ENCODE peak calls at places on chromosome 20, in seven cellular contexts. One of them, this sample, is unnamed.

GRCh38 chr20:25039697-25040437 is 18.1 kb downstream of the ACSS1 start:
- DNase-seq in neural progenitor cell: no peak
- DNase-seq in GM23248: peak
- DNase-seq in GM23338: no peak
- DNase-seq in MM.1S: no peak
- DNase-seq in hepatocyte: peak
- DNase-seq in HCT116: no peak
- DNase-seq in this sample: peak

GRCh38 chr20:48186915-48187314 is 401.6 kb upstream of the SULF2 start:
- DNase-seq in GM23248: peak
- DNase-seq in MM.1S: no peak
- DNase-seq in HCT116: no peak
- DNase-seq in hepatocyte: no peak
- DNase-seq in GM23338: no peak
- DNase-seq in neural progenitor cell: peak
- DNase-seq in this sample: no peak

GRCh38 chr20:17281478-17281877 is 54.6 kb downstream of the PCSK2 start:
- DNase-seq in HCT116: peak
- DNase-seq in neural progenitor cell: peak
- DNase-seq in hepatocyte: peak
- DNase-seq in GM23338: peak
- DNase-seq in GM23248: peak
- DNase-seq in MM.1S: peak
- DNase-seq in this sample: peak

GRCh38 chr20:24949756-24950127 is 673 bp downstream of the CST7 start:
- DNase-seq in HCT116: no peak
- DNase-seq in neural progenitor cell: no peak
- DNase-seq in GM23338: no peak
- DNase-seq in GM23248: no peak
- DNase-seq in hepatocyte: no peak
- DNase-seq in MM.1S: no peak
- DNase-seq in this sample: no peak

GRCh38 chr20:23061713-23062561 is 12.5 kb upstream of the THBD start:
- DNase-seq in GM23338: peak
- DNase-seq in neural progenitor cell: peak
- DNase-seq in hepatocyte: peak
- DNase-seq in HCT116: no peak
- DNase-seq in MM.1S: no peak
- DNase-seq in GM23248: peak
- DNase-seq in this sample: peak

GRCh38 chr20:21322083-21322710 is 19.1 kb downstream of the XRN2 start:
- DNase-seq in hepatocyte: no peak
- DNase-seq in neural progenitor cell: no peak
- DNase-seq in HCT116: no peak
- DNase-seq in MM.1S: no peak
- DNase-seq in GM23338: no peak
- DNase-seq in GM23248: no peak
- DNase-seq in this sample: no peak

GRCh38 chr20:33660685-33661058 is 1.5 kb upstream of the C20orf144 start:
- DNase-seq in HCT116: no peak
- DNase-seq in GM23248: no peak
- DNase-seq in MM.1S: no peak
- DNase-seq in GM23338: no peak
- DNase-seq in neural progenitor cell: no peak
- DNase-seq in hepatocyte: no peak
- DNase-seq in this sample: no peak

GRCh38 chr20:47754301-47754700 is 31.0 kb downstream of the SULF2 start:
- DNase-seq in HCT116: no peak
- DNase-seq in MM.1S: no peak
- DNase-seq in hepatocyte: no peak
- DNase-seq in neural progenitor cell: no peak
- DNase-seq in GM23338: no peak
- DNase-seq in GM23248: no peak
- DNase-seq in this sample: no peak

GRCh38 chr20:23231561-23232218 is 118.9 kb upstream of the NXT1 start:
- DNase-seq in MM.1S: no peak
- DNase-seq in neural progenitor cell: no peak
- DNase-seq in GM23248: peak
- DNase-seq in HCT116: no peak
- DNase-seq in hepatocyte: no peak
- DNase-seq in GM23338: no peak
- DNase-seq in this sample: peak

GRCh38 chr20:507006-507758 is 36.4 kb downstream of the CSNK2A1 start:
- DNase-seq in GM23248: no peak
- DNase-seq in neural progenitor cell: no peak
- DNase-seq in HCT116: no peak
- DNase-seq in hepatocyte: no peak
- DNase-seq in GM23338: no peak
- DNase-seq in MM.1S: no peak
- DNase-seq in this sample: no peak

GRCh38 chr20:6704132-6704861 is 63.2 kb upstream of the BMP2 start:
- DNase-seq in HCT116: no peak
- DNase-seq in GM23338: no peak
- DNase-seq in MM.1S: no peak
- DNase-seq in neural progenitor cell: no peak
- DNase-seq in GM23248: peak
- DNase-seq in hepatocyte: peak
- DNase-seq in this sample: peak

GRCh38 chr20:47950103-47950502 is 164.8 kb upstream of the SULF2 start:
- DNase-seq in HCT116: no peak
- DNase-seq in GM23248: peak
- DNase-seq in hepatocyte: peak
- DNase-seq in MM.1S: no peak
- DNase-seq in GM23338: no peak
- DNase-seq in neural progenitor cell: no peak
- DNase-seq in this sample: peak

GRCh38 chr20:22887796-22888195 is 147.3 kb upstream of the SSTR4 start:
- DNase-seq in neural progenitor cell: no peak
- DNase-seq in HCT116: no peak
- DNase-seq in MM.1S: no peak
- DNase-seq in hepatocyte: no peak
- DNase-seq in GM23248: no peak
- DNase-seq in GM23338: no peak
- DNase-seq in this sample: no peak

GRCh38 chr20:42857446-42857845 is 332.3 kb downstream of the PTPRT start:
- DNase-seq in HCT116: no peak
- DNase-seq in GM23248: no peak
- DNase-seq in MM.1S: no peak
- DNase-seq in hepatocyte: no peak
- DNase-seq in GM23338: no peak
- DNase-seq in neural progenitor cell: peak
- DNase-seq in this sample: no peak

GRCh38 chr20:53395188-53395923 is 198.3 kb downstream of the ZNF217 start:
- DNase-seq in neural progenitor cell: no peak
- DNase-seq in HCT116: no peak
- DNase-seq in GM23338: no peak
- DNase-seq in MM.1S: no peak
- DNase-seq in GM23248: no peak
- DNase-seq in hepatocyte: no peak
- DNase-seq in this sample: no peak

GRCh38 chr20:42093542-42094440 is 475.6 kb upstream of the CHD6 start:
- DNase-seq in MM.1S: peak
- DNase-seq in GM23248: no peak
- DNase-seq in GM23338: no peak
- DNase-seq in HCT116: no peak
- DNase-seq in neural progenitor cell: no peak
- DNase-seq in hepatocyte: no peak
- DNase-seq in this sample: no peak

GRCh38 chr20:32439132-32439829 is 81.2 kb downstream of the ASXL1 start:
- DNase-seq in HCT116: no peak
- DNase-seq in GM23248: peak
- DNase-seq in MM.1S: no peak
- DNase-seq in neural progenitor cell: no peak
- DNase-seq in GM23338: no peak
- DNase-seq in hepatocyte: peak
- DNase-seq in this sample: no peak

GRCh38 chr20:43457640-43458421 is at the start of gene SRSF6:
- DNase-seq in neural progenitor cell: peak
- DNase-seq in hepatocyte: peak
- DNase-seq in HCT116: peak
- DNase-seq in MM.1S: peak
- DNase-seq in GM23248: peak
- DNase-seq in GM23338: peak
- DNase-seq in this sample: peak

GRCh38 chr20:25460591-25461280 is 53.3 kb downstream of the GINS1 start:
- DNase-seq in GM23248: no peak
- DNase-seq in MM.1S: no peak
- DNase-seq in hepatocyte: no peak
- DNase-seq in neural progenitor cell: no peak
- DNase-seq in GM23338: no peak
- DNase-seq in HCT116: no peak
- DNase-seq in this sample: no peak

GRCh38 chr20:46520976-46521579 is 7.7 kb upstream of the ZNF334 start:
- DNase-seq in GM23338: peak
- DNase-seq in hepatocyte: peak
- DNase-seq in HCT116: peak
- DNase-seq in MM.1S: peak
- DNase-seq in GM23248: peak
- DNase-seq in neural progenitor cell: peak
- DNase-seq in this sample: peak

GRCh38 chr20:7710440-7710839 is 229.8 kb downstream of the HAO1 start:
- DNase-seq in hepatocyte: no peak
- DNase-seq in GM23248: no peak
- DNase-seq in MM.1S: no peak
- DNase-seq in GM23338: no peak
- DNase-seq in HCT116: no peak
- DNase-seq in neural progenitor cell: no peak
- DNase-seq in this sample: peak

GRCh38 chr20:16104783-16105182 is 468.5 kb downstream of the KIF16B start:
- DNase-seq in hepatocyte: no peak
- DNase-seq in GM23338: no peak
- DNase-seq in HCT116: no peak
- DNase-seq in neural progenitor cell: no peak
- DNase-seq in MM.1S: no peak
- DNase-seq in GM23248: no peak
- DNase-seq in this sample: peak

GRCh38 chr20:25576783-25577530 is 8.4 kb downstream of the NINL start:
- DNase-seq in GM23248: no peak
- DNase-seq in neural progenitor cell: no peak
- DNase-seq in GM23338: no peak
- DNase-seq in hepatocyte: no peak
- DNase-seq in HCT116: no peak
- DNase-seq in MM.1S: no peak
- DNase-seq in this sample: no peak

GRCh38 chr20:25126630-25127029 is 44.7 kb upstream of the VSX1 start:
- DNase-seq in HCT116: no peak
- DNase-seq in hepatocyte: no peak
- DNase-seq in GM23338: no peak
- DNase-seq in GM23248: no peak
- DNase-seq in MM.1S: no peak
- DNase-seq in neural progenitor cell: no peak
- DNase-seq in this sample: no peak

GRCh38 chr20:25339608-25340007 is 51.0 kb downstream of the ABHD12 start:
- DNase-seq in GM23248: no peak
- DNase-seq in hepatocyte: peak
- DNase-seq in MM.1S: no peak
- DNase-seq in GM23338: no peak
- DNase-seq in HCT116: no peak
- DNase-seq in neural progenitor cell: no peak
- DNase-seq in this sample: no peak

GRCh38 chr20:49508435-49509199 is 26.1 kb upstream of the KCNB1 start:
- DNase-seq in HCT116: peak
- DNase-seq in hepatocyte: peak
- DNase-seq in GM23248: peak
- DNase-seq in GM23338: peak
- DNase-seq in MM.1S: peak
- DNase-seq in neural progenitor cell: peak
- DNase-seq in this sample: peak
- TF ChIP-seq EZH2 in HCT116: no peak
- TF ChIP-seq EZH2 in hepatocyte: no peak
- TF ChIP-seq EZH2 in GM23248: no peak
- TF ChIP-seq EZH2 in GM23338: no peak
- TF ChIP-seq EZH2 in MM.1S: no peak
- TF ChIP-seq EZH2 in neural progenitor cell: no peak
- TF ChIP-seq EZH2 in this sample: no peak

GRCh38 chr20:60113024-60113724 is 155.0 kb downstream of the CDH26 start:
- DNase-seq in hepatocyte: no peak
- DNase-seq in neural progenitor cell: no peak
- DNase-seq in GM23338: no peak
- DNase-seq in GM23248: no peak
- DNase-seq in MM.1S: no peak
- DNase-seq in HCT116: no peak
- DNase-seq in this sample: no peak

GRCh38 chr20:60113771-60114170 is 155.5 kb downstream of the CDH26 start:
- DNase-seq in MM.1S: no peak
- DNase-seq in neural progenitor cell: no peak
- DNase-seq in GM23338: no peak
- DNase-seq in hepatocyte: no peak
- DNase-seq in HCT116: no peak
- DNase-seq in GM23248: no peak
- DNase-seq in this sample: no peak

GRCh38 chr20:60116128-60116909 is 158.1 kb downstream of the CDH26 start:
- DNase-seq in GM23338: no peak
- DNase-seq in neural progenitor cell: no peak
- DNase-seq in MM.1S: peak
- DNase-seq in hepatocyte: no peak
- DNase-seq in GM23248: no peak
- DNase-seq in HCT116: no peak
- DNase-seq in this sample: no peak

GRCh38 chr20:60117040-60117439 is 158.8 kb downstream of the CDH26 start:
- DNase-seq in neural progenitor cell: no peak
- DNase-seq in GM23248: peak
- DNase-seq in MM.1S: no peak
- DNase-seq in HCT116: no peak
- DNase-seq in GM23338: no peak
- DNase-seq in hepatocyte: no peak
- DNase-seq in this sample: no peak

DNA sequence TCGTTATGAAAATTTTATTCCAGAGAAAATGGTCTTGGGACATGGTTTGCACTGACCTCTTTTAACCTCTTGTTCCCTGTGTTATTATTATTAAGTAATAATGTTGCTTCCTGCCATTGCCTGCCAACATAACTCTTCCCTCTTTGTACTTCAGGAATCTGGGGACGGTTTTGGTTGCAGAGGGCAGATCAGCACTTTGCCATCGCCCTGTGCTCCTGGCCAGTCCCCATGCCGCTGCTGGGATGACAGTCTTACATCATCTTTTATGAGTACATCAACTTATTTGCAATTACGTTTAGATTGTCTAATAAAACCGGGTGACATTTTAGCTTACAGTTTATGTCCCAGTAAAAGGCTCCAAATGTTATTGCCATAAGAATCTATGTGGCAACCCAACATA is 157.2 kb downstream of the CDH26 start:
- DNase-seq in neural progenitor cell: no peak
- DNase-seq in HCT116: no peak
- DNase-seq in GM23338: no peak
- DNase-seq in hepatocyte: no peak
- DNase-seq in GM23248: no peak
- DNase-seq in MM.1S: no peak
- DNase-seq in this sample: no peak
- TF ChIP-seq EZH2phosphoT487 in neural progenitor cell: no peak
- TF ChIP-seq EZH2phosphoT487 in HCT116: no peak
- TF ChIP-seq EZH2phosphoT487 in GM23338: no peak
- TF ChIP-seq EZH2phosphoT487 in hepatocyte: no peak
- TF ChIP-seq EZH2phosphoT487 in GM23248: no peak
- TF ChIP-seq EZH2phosphoT487 in MM.1S: no peak
- TF ChIP-seq EZH2phosphoT487 in this sample: no peak

GRCh38 chr20:9515211-9515580 is 806 bp downstream of the LAMP5 start:
- DNase-seq in HCT116: no peak
- DNase-seq in hepatocyte: no peak
- DNase-seq in neural progenitor cell: no peak
- DNase-seq in GM23338: no peak
- DNase-seq in GM23248: no peak
- DNase-seq in MM.1S: peak
- DNase-seq in this sample: no peak
- TF ChIP-seq EZH2 in HCT116: no peak
- TF ChIP-seq EZH2 in hepatocyte: no peak
- TF ChIP-seq EZH2 in neural progenitor cell: peak
- TF ChIP-seq EZH2 in GM23338: no peak
- TF ChIP-seq EZH2 in GM23248: no peak
- TF ChIP-seq EZH2 in MM.1S: no peak
- TF ChIP-seq EZH2 in this sample: no peak

GRCh38 chr20:44598413-44599290 is 16.3 kb downstream of the PKIG start:
- DNase-seq in MM.1S: peak
- DNase-seq in neural progenitor cell: peak
- DNase-seq in GM23338: no peak
- DNase-seq in HCT116: no peak
- DNase-seq in hepatocyte: no peak
- DNase-seq in GM23248: no peak
- DNase-seq in this sample: peak
- TF ChIP-seq EZH2phosphoT487 in MM.1S: no peak
- TF ChIP-seq EZH2phosphoT487 in neural progenitor cell: no peak
- TF ChIP-seq EZH2phosphoT487 in GM23338: no peak
- TF ChIP-seq EZH2phosphoT487 in HCT116: no peak
- TF ChIP-seq EZH2phosphoT487 in hepatocyte: no peak
- TF ChIP-seq EZH2phosphoT487 in GM23248: no peak
- TF ChIP-seq EZH2phosphoT487 in this sample: no peak